ENCODE peak calls at places on chromosome 6, in eight cellular contexts. One of them, this sample, is unnamed.

GRCh38 chr6:25601797-25602679 is 50.0 kb upstream of the SCGN start:
- DNase-seq in AG09309: peak
- DNase-seq in suprapubic skin: no peak
- DNase-seq in mucosa of descending colon: no peak
- DNase-seq in A549: peak
- DNase-seq in heart left ventricle: no peak
- DNase-seq in transverse colon: no peak
- DNase-seq in cardiac muscle cell: peak
- DNase-seq in this sample: peak

GRCh38 chr6:145561095-145561820 is 174.1 kb downstream of the EPM2A start:
- DNase-seq in AG09309: no peak
- DNase-seq in suprapubic skin: no peak
- DNase-seq in mucosa of descending colon: no peak
- DNase-seq in cardiac muscle cell: peak
- DNase-seq in transverse colon: no peak
- DNase-seq in A549: no peak
- DNase-seq in heart left ventricle: no peak
- DNase-seq in this sample: no peak

GRCh38 chr6:25122001-25122400 is 157.2 kb upstream of the CARMIL1 start:
- DNase-seq in cardiac muscle cell: peak
- DNase-seq in AG09309: no peak
- DNase-seq in transverse colon: no peak
- DNase-seq in A549: no peak
- DNase-seq in suprapubic skin: peak
- DNase-seq in heart left ventricle: peak
- DNase-seq in mucosa of descending colon: no peak
- DNase-seq in this sample: peak

GRCh38 chr6:166308769-166309589 is 787 bp upstream of the PRR18 start:
- DNase-seq in suprapubic skin: no peak
- DNase-seq in AG09309: no peak
- DNase-seq in transverse colon: no peak
- DNase-seq in A549: no peak
- DNase-seq in cardiac muscle cell: no peak
- DNase-seq in heart left ventricle: no peak
- DNase-seq in mucosa of descending colon: no peak
- DNase-seq in this sample: no peak

GRCh38 chr6:42249279-42249678 is 31.6 kb upstream of the MRPS10 start:
- DNase-seq in AG09309: no peak
- DNase-seq in mucosa of descending colon: no peak
- DNase-seq in suprapubic skin: no peak
- DNase-seq in heart left ventricle: no peak
- DNase-seq in transverse colon: no peak
- DNase-seq in A549: no peak
- DNase-seq in cardiac muscle cell: peak
- DNase-seq in this sample: peak

GRCh38 chr6:77173472-77174074 is 289.7 kb downstream of the HTR1B start:
- DNase-seq in mucosa of descending colon: no peak
- DNase-seq in heart left ventricle: no peak
- DNase-seq in suprapubic skin: no peak
- DNase-seq in A549: peak
- DNase-seq in cardiac muscle cell: peak
- DNase-seq in transverse colon: no peak
- DNase-seq in AG09309: no peak
- DNase-seq in this sample: peak

GRCh38 chr6:90326404-90327057 is 29.9 kb upstream of the BACH2 start:
- DNase-seq in transverse colon: no peak
- DNase-seq in cardiac muscle cell: no peak
- DNase-seq in A549: no peak
- DNase-seq in heart left ventricle: no peak
- DNase-seq in mucosa of descending colon: no peak
- DNase-seq in suprapubic skin: no peak
- DNase-seq in AG09309: no peak
- DNase-seq in this sample: no peak

GRCh38 chr6:130993292-130993765 is 69.7 kb downstream of the EPB41L2 start:
- DNase-seq in cardiac muscle cell: no peak
- DNase-seq in AG09309: no peak
- DNase-seq in heart left ventricle: no peak
- DNase-seq in transverse colon: no peak
- DNase-seq in suprapubic skin: no peak
- DNase-seq in A549: no peak
- DNase-seq in mucosa of descending colon: peak
- DNase-seq in this sample: no peak

GRCh38 chr6:3726421-3726820 is 25.1 kb downstream of the PXDC1 start:
- DNase-seq in transverse colon: no peak
- DNase-seq in AG09309: no peak
- DNase-seq in A549: no peak
- DNase-seq in cardiac muscle cell: no peak
- DNase-seq in suprapubic skin: no peak
- DNase-seq in mucosa of descending colon: no peak
- DNase-seq in heart left ventricle: no peak
- DNase-seq in this sample: no peak

GRCh38 chr6:56909115-56909907 is 45.6 kb upstream of the BEND6 start:
- DNase-seq in heart left ventricle: no peak
- DNase-seq in transverse colon: no peak
- DNase-seq in AG09309: no peak
- DNase-seq in cardiac muscle cell: no peak
- DNase-seq in A549: no peak
- DNase-seq in suprapubic skin: no peak
- DNase-seq in mucosa of descending colon: no peak
- DNase-seq in this sample: no peak

GRCh38 chr6:165616116-165616515 is 46.9 kb downstream of the PDE10A start:
- DNase-seq in transverse colon: no peak
- DNase-seq in AG09309: no peak
- DNase-seq in heart left ventricle: no peak
- DNase-seq in cardiac muscle cell: peak
- DNase-seq in A549: no peak
- DNase-seq in suprapubic skin: no peak
- DNase-seq in mucosa of descending colon: no peak
- DNase-seq in this sample: peak

GRCh38 chr6:146887447-146888077 is 288.8 kb downstream of the ADGB start:
- DNase-seq in heart left ventricle: no peak
- DNase-seq in suprapubic skin: no peak
- DNase-seq in mucosa of descending colon: no peak
- DNase-seq in A549: no peak
- DNase-seq in transverse colon: no peak
- DNase-seq in cardiac muscle cell: peak
- DNase-seq in AG09309: no peak
- DNase-seq in this sample: peak

GRCh38 chr6:41445268-41445667 is 100.9 kb upstream of the FOXP4 start:
- DNase-seq in cardiac muscle cell: peak
- DNase-seq in AG09309: no peak
- DNase-seq in mucosa of descending colon: no peak
- DNase-seq in transverse colon: no peak
- DNase-seq in A549: no peak
- DNase-seq in suprapubic skin: no peak
- DNase-seq in heart left ventricle: no peak
- DNase-seq in this sample: no peak

GRCh38 chr6:13165518-13166186 is 162.7 kb downstream of the TBC1D7 start:
- DNase-seq in AG09309: no peak
- DNase-seq in mucosa of descending colon: no peak
- DNase-seq in heart left ventricle: no peak
- DNase-seq in transverse colon: no peak
- DNase-seq in A549: no peak
- DNase-seq in cardiac muscle cell: no peak
- DNase-seq in suprapubic skin: no peak
- DNase-seq in this sample: no peak

GRCh38 chr6:87095056-87095527 is at the start of gene CGA:
- DNase-seq in A549: no peak
- DNase-seq in transverse colon: no peak
- DNase-seq in mucosa of descending colon: no peak
- DNase-seq in AG09309: no peak
- DNase-seq in cardiac muscle cell: no peak
- DNase-seq in heart left ventricle: no peak
- DNase-seq in suprapubic skin: no peak
- DNase-seq in this sample: no peak

GRCh38 chr6:36616888-36617521 is 22.8 kb downstream of the SRSF3 start:
- DNase-seq in transverse colon: peak
- DNase-seq in A549: peak
- DNase-seq in suprapubic skin: peak
- DNase-seq in heart left ventricle: peak
- DNase-seq in cardiac muscle cell: no peak
- DNase-seq in AG09309: no peak
- DNase-seq in mucosa of descending colon: peak
- DNase-seq in this sample: peak

GRCh38 chr6:1525364-1526038 is 84.2 kb upstream of the FOXC1 start:
- DNase-seq in mucosa of descending colon: no peak
- DNase-seq in suprapubic skin: no peak
- DNase-seq in heart left ventricle: no peak
- DNase-seq in cardiac muscle cell: no peak
- DNase-seq in transverse colon: no peak
- DNase-seq in AG09309: no peak
- DNase-seq in A549: no peak
- DNase-seq in this sample: peak

GRCh38 chr6:163438940-163439335 is 24.4 kb downstream of the QKI start:
- DNase-seq in AG09309: no peak
- DNase-seq in heart left ventricle: peak
- DNase-seq in suprapubic skin: peak
- DNase-seq in mucosa of descending colon: peak
- DNase-seq in A549: no peak
- DNase-seq in transverse colon: peak
- DNase-seq in cardiac muscle cell: no peak
- DNase-seq in this sample: no peak

GRCh38 chr6:163446529-163446928 is 32.0 kb downstream of the QKI start:
- DNase-seq in suprapubic skin: no peak
- DNase-seq in AG09309: no peak
- DNase-seq in heart left ventricle: no peak
- DNase-seq in transverse colon: no peak
- DNase-seq in mucosa of descending colon: no peak
- DNase-seq in cardiac muscle cell: no peak
- DNase-seq in A549: no peak
- DNase-seq in this sample: no peak

GRCh38 chr6:163449076-163449475 is 34.6 kb downstream of the QKI start:
- DNase-seq in heart left ventricle: no peak
- DNase-seq in mucosa of descending colon: no peak
- DNase-seq in cardiac muscle cell: no peak
- DNase-seq in A549: no peak
- DNase-seq in AG09309: no peak
- DNase-seq in transverse colon: no peak
- DNase-seq in suprapubic skin: no peak
- DNase-seq in this sample: no peak

GRCh38 chr6:163442336-163442735 is 27.8 kb downstream of the QKI start:
- DNase-seq in A549: no peak
- DNase-seq in heart left ventricle: no peak
- DNase-seq in transverse colon: no peak
- DNase-seq in suprapubic skin: no peak
- DNase-seq in cardiac muscle cell: no peak
- DNase-seq in AG09309: no peak
- DNase-seq in mucosa of descending colon: no peak
- DNase-seq in this sample: no peak

GRCh38 chr6:163443985-163444553 is 29.6 kb downstream of the QKI start:
- DNase-seq in suprapubic skin: no peak
- DNase-seq in AG09309: no peak
- DNase-seq in cardiac muscle cell: no peak
- DNase-seq in A549: no peak
- DNase-seq in mucosa of descending colon: no peak
- DNase-seq in transverse colon: no peak
- DNase-seq in heart left ventricle: no peak
- DNase-seq in this sample: no peak
- TF ChIP-seq CTCF in suprapubic skin: no peak
- TF ChIP-seq CTCF in AG09309: no peak
- TF ChIP-seq CTCF in cardiac muscle cell: no peak
- TF ChIP-seq CTCF in A549: no peak
- TF ChIP-seq CTCF in mucosa of descending colon: no peak
- TF ChIP-seq CTCF in transverse colon: no peak
- TF ChIP-seq CTCF in heart left ventricle: no peak
- TF ChIP-seq CTCF in this sample: no peak

GRCh38 chr6:132490478-132491204 is 22.3 kb downstream of the STX7 start:
- DNase-seq in mucosa of descending colon: no peak
- DNase-seq in heart left ventricle: no peak
- DNase-seq in transverse colon: no peak
- DNase-seq in cardiac muscle cell: no peak
- DNase-seq in AG09309: no peak
- DNase-seq in A549: no peak
- DNase-seq in suprapubic skin: no peak
- DNase-seq in this sample: peak
- H3K4me3 ChIP-seq in mucosa of descending colon: no peak
- H3K4me3 ChIP-seq in heart left ventricle: no peak
- H3K4me3 ChIP-seq in transverse colon: no peak
- H3K4me3 ChIP-seq in cardiac muscle cell: no peak
- H3K4me3 ChIP-seq in AG09309: no peak
- H3K4me3 ChIP-seq in A549: no peak
- H3K4me3 ChIP-seq in suprapubic skin: no peak
- H3K4me3 ChIP-seq in this sample: peak

GRCh38 chr6:139364982-139365379 is 9.5 kb downstream of the CITED2 start:
- DNase-seq in heart left ventricle: no peak
- DNase-seq in transverse colon: no peak
- DNase-seq in mucosa of descending colon: no peak
- DNase-seq in cardiac muscle cell: no peak
- DNase-seq in AG09309: no peak
- DNase-seq in suprapubic skin: no peak
- DNase-seq in A549: no peak
- DNase-seq in this sample: no peak

GRCh38 chr6:139361211-139361610 is 13.2 kb downstream of the CITED2 start:
- DNase-seq in transverse colon: no peak
- DNase-seq in mucosa of descending colon: no peak
- DNase-seq in A549: no peak
- DNase-seq in AG09309: no peak
- DNase-seq in cardiac muscle cell: no peak
- DNase-seq in suprapubic skin: no peak
- DNase-seq in heart left ventricle: no peak
- DNase-seq in this sample: no peak

GRCh38 chr6:139367810-139368321 is 6.6 kb downstream of the CITED2 start:
- DNase-seq in heart left ventricle: no peak
- DNase-seq in transverse colon: no peak
- DNase-seq in A549: no peak
- DNase-seq in cardiac muscle cell: peak
- DNase-seq in mucosa of descending colon: no peak
- DNase-seq in AG09309: no peak
- DNase-seq in suprapubic skin: no peak
- DNase-seq in this sample: no peak

GRCh38 chr6:139368661-139369060 is 5.8 kb downstream of the CITED2 start:
- DNase-seq in heart left ventricle: no peak
- DNase-seq in cardiac muscle cell: no peak
- DNase-seq in AG09309: no peak
- DNase-seq in mucosa of descending colon: no peak
- DNase-seq in A549: no peak
- DNase-seq in suprapubic skin: no peak
- DNase-seq in transverse colon: no peak
- DNase-seq in this sample: no peak

GRCh38 chr6:139364302-139364981 is 10.0 kb downstream of the CITED2 start:
- DNase-seq in heart left ventricle: no peak
- DNase-seq in mucosa of descending colon: no peak
- DNase-seq in suprapubic skin: no peak
- DNase-seq in AG09309: no peak
- DNase-seq in transverse colon: no peak
- DNase-seq in A549: peak
- DNase-seq in cardiac muscle cell: peak
- DNase-seq in this sample: peak
- TF ChIP-seq CTCF in heart left ventricle: peak
- TF ChIP-seq CTCF in mucosa of descending colon: peak
- TF ChIP-seq CTCF in suprapubic skin: peak
- TF ChIP-seq CTCF in AG09309: peak
- TF ChIP-seq CTCF in transverse colon: peak
- TF ChIP-seq CTCF in A549: peak
- TF ChIP-seq CTCF in cardiac muscle cell: peak
- TF ChIP-seq CTCF in this sample: peak

DNA sequence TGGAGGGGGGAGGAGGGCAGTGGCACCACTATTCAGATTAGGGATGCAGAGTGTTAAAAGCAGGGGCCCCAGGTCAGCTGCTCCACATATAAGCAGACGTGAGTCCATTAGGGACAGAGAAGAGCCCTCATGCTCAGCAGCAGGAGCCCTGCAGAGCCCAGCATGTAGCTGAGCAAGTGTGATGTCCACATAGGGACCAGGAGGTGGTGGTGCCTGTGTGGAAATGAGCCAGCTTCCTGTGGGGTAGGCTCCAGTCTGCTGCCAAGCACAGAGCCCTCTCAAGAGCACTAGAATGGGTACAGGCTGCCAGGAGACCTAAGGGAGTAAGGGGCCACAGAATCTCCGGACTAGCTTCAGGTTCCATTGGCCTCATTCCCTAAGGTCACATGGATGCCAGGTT is 57.9 kb upstream of the MLN start:
- DNase-seq in A549: no peak
- DNase-seq in suprapubic skin: no peak
- DNase-seq in transverse colon: no peak
- DNase-seq in mucosa of descending colon: no peak
- DNase-seq in cardiac muscle cell: no peak
- DNase-seq in AG09309: no peak
- DNase-seq in heart left ventricle: no peak
- DNase-seq in this sample: no peak
- H3K4me3 ChIP-seq in A549: no peak
- H3K4me3 ChIP-seq in suprapubic skin: no peak
- H3K4me3 ChIP-seq in transverse colon: no peak
- H3K4me3 ChIP-seq in mucosa of descending colon: no peak
- H3K4me3 ChIP-seq in cardiac muscle cell: no peak
- H3K4me3 ChIP-seq in AG09309: no peak
- H3K4me3 ChIP-seq in heart left ventricle: no peak
- H3K4me3 ChIP-seq in this sample: no peak